ENCODE peak calls at places on chromosome 19, in ten cellular contexts. A is M059J; Q is activated naive CD4-positive, alpha-beta T cell; J is neuronal stem cell; C is anterior cingulate cortex; B is H9; E is T-helper 17 cell; O is fibroblast of mammary gland; V is stimulated activated CD8-positive, alpha-beta memory T cell treated with anti-CD3 and anti-CD28 coated beads, Interleukin-4, amount 100 ng/mL, for 24 hours; M is heart left ventricle. D is an unnamed sample.

GRCh38 chr19:1977116-1977515 is 36.1 kb downstream of the CSNK1G2 start:
- DNase-seq in A (no peak), Q (no peak), J (no peak), C (no peak), B (no peak), E (no peak), O (no peak), V (no peak), M (no peak), D (no peak)

GRCh38 chr19:16325671-16326400 is 1.2 kb downstream of the KLF2 start:
- DNase-seq in A (no peak), Q (no peak), J (peak), C (no peak), B (peak), E (peak), O (no peak), V (no peak), M (peak), D (peak)

GRCh38 chr19:13692096-13692495 is 72.2 kb upstream of the MRI1 start:
- DNase-seq in A (peak), Q (no peak), J (no peak), C (peak), B (no peak), E (no peak), O (peak), V (no peak), M (no peak), D (peak)

GRCh38 chr19:57560049-57560491 is 407 bp upstream of the ZNF550 start:
- DNase-seq in A (peak), Q (no peak), J (no peak), C (no peak), B (no peak), E (no peak), O (peak), V (no peak), M (peak), D (peak)

GRCh38 chr19:7961930-7962626 is 18.6 kb upstream of the TIMM44 start:
- DNase-seq in A (no peak), Q (no peak), J (no peak), C (no peak), B (no peak), E (no peak), O (no peak), V (no peak), M (no peak), D (no peak)

GRCh38 chr19:15464394-15465385 is at the start of gene RASAL3:
- DNase-seq in A (no peak), Q (no peak), J (no peak), C (no peak), B (peak), E (peak), O (no peak), V (peak), M (no peak), D (no peak)

GRCh38 chr19:35403116-35403760 is 32.4 kb downstream of the GPR42 start:
- DNase-seq in A (no peak), Q (no peak), J (no peak), C (no peak), B (no peak), E (no peak), O (no peak), V (no peak), M (no peak), D (no peak)

GRCh38 chr19:9721861-9722260 is 46.7 kb downstream of the ZNF846 start:
- DNase-seq in A (no peak), Q (no peak), J (peak), C (no peak), B (peak), E (no peak), O (no peak), V (no peak), M (no peak), D (no peak)

GRCh38 chr19:43560687-43561086 is 14.6 kb downstream of the XRCC1 start:
- DNase-seq in A (peak), Q (no peak), J (no peak), C (no peak), B (peak), E (no peak), O (peak), V (no peak), M (peak), D (peak)

GRCh38 chr19:39554701-39555311 is 14.8 kb upstream of the EID2 start:
- DNase-seq in A (no peak), Q (no peak), J (no peak), C (no peak), B (no peak), E (no peak), O (no peak), V (no peak), M (no peak), D (no peak)

GRCh38 chr19:41318696-41319499 is 8.9 kb downstream of the CCDC97 start:
- DNase-seq in A (no peak), Q (no peak), J (no peak), C (no peak), B (no peak), E (no peak), O (no peak), V (no peak), M (no peak), D (no peak)

GRCh38 chr19:21694171-21694906 is 73.0 kb downstream of the ZNF100 start:
- DNase-seq in A (no peak), Q (no peak), J (no peak), C (no peak), B (no peak), E (no peak), O (no peak), V (no peak), M (no peak), D (no peak)

GRCh38 chr19:8004001-8004400 is 1.4 kb downstream of the ELAVL1 start:
- DNase-seq in A (no peak), Q (no peak), J (no peak), C (no peak), B (no peak), E (no peak), O (no peak), V (no peak), M (no peak), D (no peak)

GRCh38 chr19:5032101-5032967 is 63.4 kb downstream of the KDM4B start:
- DNase-seq in A (no peak), Q (no peak), J (no peak), C (no peak), B (no peak), E (no peak), O (peak), V (no peak), M (no peak), D (peak)

GRCh38 chr19:45125975-45126493 is 33.1 kb downstream of the PPP1R37 start:
- DNase-seq in A (peak), Q (peak), J (peak), C (no peak), B (peak), E (peak), O (peak), V (peak), M (peak), D (peak)

GRCh38 chr19:16191216-16191908 is 6.2 kb downstream of the FAM32A start:
- DNase-seq in A (no peak), Q (no peak), J (no peak), C (no peak), B (no peak), E (no peak), O (no peak), V (no peak), M (no peak), D (no peak)

GRCh38 chr19:38395381-38396127 is 7.1 kb downstream of the SPRED3 start:
- DNase-seq in A (no peak), Q (no peak), J (no peak), C (no peak), B (no peak), E (no peak), O (no peak), V (peak), M (no peak), D (no peak)

GRCh38 chr19:45768644-45769053 is 403 bp downstream of the SIX5 start:
- DNase-seq in A (peak), Q (no peak), J (no peak), C (no peak), B (no peak), E (no peak), O (peak), V (no peak), M (peak), D (peak)

GRCh38 chr19:47679251-47679900 is 33.8 kb upstream of the EHD2 start:
- DNase-seq in A (no peak), Q (no peak), J (no peak), C (no peak), B (no peak), E (no peak), O (no peak), V (no peak), M (no peak), D (no peak)

GRCh38 chr19:47848425-47848824 is 10.6 kb upstream of the TPRX2 start:
- DNase-seq in A (no peak), Q (no peak), J (no peak), C (no peak), B (no peak), E (no peak), O (no peak), V (no peak), M (no peak), D (no peak)

GRCh38 chr19:14611051-14611450 is 28.2 kb downstream of the CLEC17A start:
- DNase-seq in A (no peak), Q (no peak), J (no peak), C (no peak), B (no peak), E (no peak), O (no peak), V (no peak), M (no peak), D (no peak)

GRCh38 chr19:18440936-18441803 is 3.2 kb upstream of the ISYNA1 start:
- DNase-seq in A (no peak), Q (no peak), J (no peak), C (no peak), B (no peak), E (no peak), O (no peak), V (no peak), M (no peak), D (no peak)

GRCh38 chr19:28213476-28214082 is 999.4 kb downstream of the UQCRFS1 start:
- DNase-seq in A (no peak), Q (no peak), J (no peak), C (no peak), B (no peak), E (no peak), O (peak), V (no peak), M (no peak), D (peak)